ENCODE peak calls at places on chromosomes 5 and 9, in four cellular contexts. W is lung microvascular endothelial cell, U is caudate nucleus, H is T-helper 1 cell. L is an unnamed sample.
A peak's percentile ranks its signal among the peaks of the same experiment; 100 is the strongest.

GRCh38 chr5:139413963-139414362 is 10.1 kb upstream of the SPATA24 start:
- DNase-seq in W (no peak), H (no peak), U (no peak), L (no peak)

GRCh38 chr5:2329741-2330140 is 421.7 kb downstream of the IRX2 start:
- DNase-seq in U (no peak), W (no peak), H (no peak), L (no peak)

GRCh38 chr5:59090323-59090722 is 507.4 kb downstream of the RAB3C start:
- DNase-seq in H (no peak), U (no peak), W (no peak), L (no peak)

GRCh38 chr5:171092194-171092593 is 216.9 kb upstream of the TLX3 start:
- DNase-seq in W (peak; percentile 28), H (no peak), U (no peak), L (no peak)

GRCh38 chr5:32645246-32645645 is 59.9 kb downstream of the SUB1 start:
- DNase-seq in U (no peak), H (no peak), W (no peak), L (peak; percentile 20)

GRCh38 chr5:145499483-145499882 is 335.7 kb downstream of the PRELID2 start:
- DNase-seq in H (no peak), W (no peak), U (no peak), L (no peak)

GRCh38 chr9:126439402-126439765 is 112.8 kb downstream of the MVB12B start:
- DNase-seq in H (no peak), U (no peak), W (peak; percentile 12), L (no peak)

GRCh38 chr5:171428168-171428658 is 8.8 kb downstream of the FGF18 start:
- DNase-seq in U (no peak), H (no peak), W (no peak), L (no peak)

GRCh38 chr9:93675336-93676150 is 99.2 kb downstream of the PHF2 start:
- DNase-seq in W (no peak), H (peak; percentile 7), U (no peak), L (no peak)

GRCh38 chr5:95519151-95519550 is 35.6 kb downstream of the SKIC3 start:
- DNase-seq in U (no peak), H (no peak), W (no peak), L (no peak)